ENCODE peak calls at places on chromosome 7, in nine cellular contexts. D is neuronal stem cell, T is endothelial cell of umbilical vein, P is HepG2, I is GM23248, F is mammary epithelial cell, J is HCT116, O is PC-9, V is IMR-90. A is an unnamed sample.

GRCh38 chr7:112074464-112074863 is 131.7 kb downstream of the DOCK4 start:
- DNase-seq in D (no peak), T (no peak), P (no peak), I (no peak), F (no peak), J (no peak), O (no peak), V (no peak), A (no peak)

GRCh38 chr7:143503261-143503660 is 25.6 kb downstream of the TAS2R41 start:
- DNase-seq in D (no peak), T (no peak), P (no peak), I (no peak), F (no peak), J (no peak), O (no peak), V (no peak), A (no peak)

GRCh38 chr7:144854839-144855424 is 19.1 kb upstream of the TPK1 start:
- DNase-seq in D (peak), T (peak), P (peak), I (peak), F (peak), J (peak), O (peak), V (no peak), A (peak)

GRCh38 chr7:82700739-82701138 is 257.2 kb upstream of the CACNA2D1 start:
- DNase-seq in D (no peak), T (no peak), P (no peak), I (no peak), F (no peak), J (no peak), O (no peak), V (no peak), A (no peak)

GRCh38 chr7:50807026-50807730 is 24.5 kb upstream of the GRB10 start:
- DNase-seq in D (no peak), T (no peak), P (no peak), I (peak), F (peak), J (no peak), O (no peak), V (no peak), A (peak)

GRCh38 chr7:1961776-1962276 is 270.9 kb downstream of the MAD1L1 start:
- DNase-seq in D (no peak), T (peak), P (no peak), I (peak), F (peak), J (peak), O (peak), V (peak), A (peak)

GRCh38 chr7:16051561-16052280 is 365.2 kb upstream of the MEOX2 start:
- DNase-seq in D (no peak), T (no peak), P (no peak), I (peak), F (no peak), J (no peak), O (no peak), V (peak), A (peak)

GRCh38 chr7:136874393-136875032 is 6.1 kb downstream of the CHRM2 start:
- DNase-seq in D (peak), T (peak), P (peak), I (peak), F (no peak), J (peak), O (no peak), V (peak), A (peak)

GRCh38 chr7:2814186-2814530 is 29.9 kb downstream of the GNA12 start:
- DNase-seq in D (no peak), T (no peak), P (no peak), I (no peak), F (no peak), J (no peak), O (peak), V (no peak), A (no peak)

GRCh38 chr7:154253810-154254209 is 201.6 kb downstream of the DPP6 start:
- DNase-seq in D (no peak), T (no peak), P (no peak), I (no peak), F (no peak), J (no peak), O (no peak), V (no peak), A (no peak)

GRCh38 chr7:22821702-22822485 is 755 bp downstream of the TOMM7 start:
- DNase-seq in D (no peak), T (peak), P (no peak), I (peak), F (peak), J (no peak), O (no peak), V (no peak), A (no peak)

GRCh38 chr7:159127691-159128642 is 16.7 kb downstream of the VIPR2 start:
- DNase-seq in D (no peak), T (no peak), P (no peak), I (no peak), F (no peak), J (no peak), O (no peak), V (no peak), A (no peak)

GRCh38 chr7:40199076-40199802 is 64.4 kb downstream of the SUGCT start:
- DNase-seq in D (no peak), T (peak), P (no peak), I (peak), F (peak), J (no peak), O (peak), V (peak), A (peak)

GRCh38 chr7:44072364-44073231 is 7.2 kb upstream of the PGAM2 start:
- DNase-seq in D (peak), T (peak), P (peak), I (peak), F (peak), J (peak), O (peak), V (peak), A (peak)

GRCh38 chr7:17440831-17441230 is 142.4 kb downstream of the AHR start:
- DNase-seq in D (no peak), T (no peak), P (no peak), I (no peak), F (no peak), J (no peak), O (no peak), V (no peak), A (no peak)

GRCh38 chr7:40219917-40220316 is 85.1 kb downstream of the SUGCT start:
- DNase-seq in D (no peak), T (no peak), P (no peak), I (peak), F (peak), J (no peak), O (no peak), V (peak), A (peak)

GRCh38 chr7:19470031-19470430 is 238.8 kb downstream of the POLR1F start:
- DNase-seq in D (no peak), T (no peak), P (no peak), I (no peak), F (no peak), J (no peak), O (no peak), V (peak), A (no peak)

GRCh38 chr7:151472644-151473380 is 32.9 kb upstream of the CRYGN start:
- DNase-seq in D (no peak), T (peak), P (no peak), I (no peak), F (peak), J (no peak), O (no peak), V (no peak), A (peak)

GRCh38 chr7:1993031-1993685 is 239.6 kb downstream of the MAD1L1 start:
- DNase-seq in D (no peak), T (no peak), P (no peak), I (no peak), F (no peak), J (no peak), O (no peak), V (no peak), A (no peak)

GRCh38 chr7:73721237-73721848 is 1.9 kb upstream of the STX1A start:
- DNase-seq in D (no peak), T (no peak), P (no peak), I (peak), F (no peak), J (no peak), O (no peak), V (no peak), A (no peak)

GRCh38 chr7:151408839-151409554 is 841 bp downstream of the WDR86 start:
- DNase-seq in D (no peak), T (no peak), P (peak), I (no peak), F (no peak), J (no peak), O (no peak), V (no peak), A (no peak)

GRCh38 chr7:139046143-139046542 is 10.3 kb upstream of the ZC3HAV1L start:
- DNase-seq in D (no peak), T (no peak), P (no peak), I (no peak), F (no peak), J (no peak), O (no peak), V (no peak), A (no peak)

GRCh38 chr7:83882551-83882950 is 233.6 kb upstream of the SEMA3E start:
- DNase-seq in D (no peak), T (no peak), P (no peak), I (no peak), F (peak), J (no peak), O (no peak), V (no peak), A (peak)

GRCh38 chr7:18294408-18294807 is 201.1 kb upstream of the HDAC9 start:
- DNase-seq in D (no peak), T (no peak), P (no peak), I (no peak), F (no peak), J (no peak), O (no peak), V (no peak), A (no peak)

GRCh38 chr7:69739906-69740545 is 141.8 kb downstream of the AUTS2 start:
- DNase-seq in D (no peak), T (no peak), P (no peak), I (peak), F (no peak), J (no peak), O (no peak), V (no peak), A (peak)

GRCh38 chr7:26620352-26620751 is 244.0 kb downstream of the SKAP2 start:
- DNase-seq in D (no peak), T (no peak), P (peak), I (no peak), F (no peak), J (peak), O (no peak), V (no peak), A (no peak)

GRCh38 chr7:25596443-25596842 is 368.2 kb upstream of the NPVF start:
- DNase-seq in D (no peak), T (no peak), P (no peak), I (no peak), F (no peak), J (no peak), O (no peak), V (no peak), A (no peak)

GRCh38 chr7:116327751-116328150 is 117.4 kb downstream of the TES start:
- DNase-seq in D (no peak), T (peak), P (no peak), I (peak), F (no peak), J (peak), O (no peak), V (peak), A (peak)

GRCh38 chr7:87628780-87629569 is 777 bp downstream of the RUNDC3B start:
- DNase-seq in D (no peak), T (peak), P (peak), I (peak), F (peak), J (peak), O (no peak), V (no peak), A (no peak)

GRCh38 chr7:1457949-1458675 is 1.2 kb downstream of the MICALL2 start:
- DNase-seq in D (no peak), T (no peak), P (peak), I (peak), F (no peak), J (no peak), O (no peak), V (no peak), A (no peak)

GRCh38 chr7:963236-964078 is 9.0 kb upstream of the ADAP1 start:
- DNase-seq in D (no peak), T (no peak), P (no peak), I (no peak), F (no peak), J (no peak), O (no peak), V (no peak), A (no peak)

GRCh38 chr7:11474902-11475585 is 357.0 kb downstream of the THSD7A start:
- DNase-seq in D (no peak), T (peak), P (no peak), I (no peak), F (no peak), J (no peak), O (no peak), V (no peak), A (no peak)

GRCh38 chr7:3482147-3482921 is 181.3 kb downstream of the SDK1 start:
- DNase-seq in D (peak), T (peak), P (peak), I (peak), F (peak), J (peak), O (no peak), V (peak), A (peak)

GRCh38 chr7:75814407-75814947 is 871 bp upstream of the CCL24 start:
- DNase-seq in D (no peak), T (no peak), P (no peak), I (peak), F (no peak), J (no peak), O (no peak), V (peak), A (peak)

GRCh38 chr7:16063241-16063640 is 358.1 kb downstream of the CRPPA start:
- DNase-seq in D (no peak), T (peak), P (no peak), I (no peak), F (no peak), J (no peak), O (no peak), V (no peak), A (no peak)

DNA sequence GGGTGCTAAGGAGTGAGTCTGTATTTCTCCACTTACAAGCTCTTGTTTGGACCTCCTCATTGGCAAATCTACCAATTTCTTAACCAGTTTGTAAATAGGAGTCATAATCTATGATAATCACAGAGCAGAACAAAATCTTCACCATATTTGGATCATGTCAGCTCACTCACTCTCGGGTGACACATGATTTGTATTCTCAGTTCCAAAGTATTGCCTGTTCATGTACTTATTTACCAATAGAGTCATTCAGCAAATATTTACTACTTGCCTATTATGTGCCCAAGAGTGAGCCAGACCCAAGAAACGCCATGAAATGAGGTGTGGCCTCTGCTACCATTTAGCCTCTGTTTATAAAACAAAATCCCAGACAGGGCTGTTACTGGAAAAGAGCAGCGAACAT is 114.8 kb downstream of the TSPAN12 start:
- DNase-seq in D (no peak), T (no peak), P (no peak), I (peak), F (no peak), J (no peak), O (no peak), V (no peak), A (no peak)
- H2AFZ ChIP-seq in D (peak), T (no peak), P (no peak), I (no peak), F (no peak), J (peak), O (peak), V (peak), A (no peak)

GRCh38 chr7:94250984-94251383 is 143.7 kb upstream of the COL1A2 start:
- DNase-seq in D (no peak), T (no peak), P (no peak), I (no peak), F (no peak), J (no peak), O (no peak), V (no peak), A (no peak)

GRCh38 chr7:94250124-94250523 is 144.6 kb upstream of the COL1A2 start:
- DNase-seq in D (no peak), T (no peak), P (no peak), I (no peak), F (no peak), J (no peak), O (no peak), V (no peak), A (peak)

GRCh38 chr7:94247970-94248369 is 146.7 kb upstream of the COL1A2 start:
- DNase-seq in D (no peak), T (no peak), P (no peak), I (no peak), F (no peak), J (no peak), O (no peak), V (no peak), A (no peak)

GRCh38 chr7:94252124-94252523 is 142.6 kb upstream of the COL1A2 start:
- DNase-seq in D (no peak), T (no peak), P (no peak), I (no peak), F (no peak), J (no peak), O (no peak), V (no peak), A (no peak)

DNA sequence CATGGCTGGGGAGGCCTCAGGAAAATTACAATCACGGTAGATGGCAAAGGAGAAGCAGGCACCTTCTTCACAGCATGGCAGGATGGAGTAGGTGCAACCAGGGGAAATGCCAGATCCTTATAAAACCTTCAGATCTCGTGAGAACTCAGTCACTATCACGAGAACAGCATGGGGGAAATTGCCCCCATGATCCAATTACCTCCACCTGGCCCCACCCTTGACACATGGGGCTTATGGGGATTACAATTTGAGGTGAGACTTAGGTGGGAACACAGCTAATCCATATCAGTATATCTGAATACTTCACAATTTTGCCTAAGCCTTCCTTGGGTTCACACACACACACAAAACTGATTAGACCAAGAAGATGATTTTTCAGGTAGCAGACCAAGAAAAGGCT is 145.1 kb upstream of the COL1A2 start:
- DNase-seq in D (no peak), T (no peak), P (no peak), I (no peak), F (no peak), J (no peak), O (no peak), V (no peak), A (no peak)
- H2AFZ ChIP-seq in D (no peak), T (no peak), P (no peak), I (no peak), F (no peak), J (no peak), O (no peak), V (no peak), A (no peak)

GRCh38 chr7:150362989-150363769 is 5.4 kb upstream of the REPIN1 start:
- DNase-seq in D (no peak), T (no peak), P (no peak), I (no peak), F (no peak), J (no peak), O (peak), V (no peak), A (no peak)
- H2AFZ ChIP-seq in D (peak), T (no peak), P (no peak), I (no peak), F (no peak), J (no peak), O (no peak), V (no peak), A (no peak)

GRCh38 chr7:5479133-5479745 is 55.6 kb upstream of the TNRC18 start:
- DNase-seq in D (no peak), T (no peak), P (no peak), I (no peak), F (no peak), J (no peak), O (no peak), V (peak), A (no peak)

GRCh38 chr7:5477723-5478531 is 54.3 kb upstream of the TNRC18 start:
- DNase-seq in D (no peak), T (peak), P (no peak), I (peak), F (no peak), J (no peak), O (no peak), V (no peak), A (no peak)

GRCh38 chr7:5479941-5480517 is 56.4 kb upstream of the TNRC18 start:
- DNase-seq in D (no peak), T (no peak), P (no peak), I (no peak), F (no peak), J (no peak), O (no peak), V (no peak), A (no peak)

GRCh38 chr7:5477126-5477525 is 53.5 kb upstream of the TNRC18 start:
- DNase-seq in D (no peak), T (no peak), P (no peak), I (no peak), F (no peak), J (no peak), O (no peak), V (no peak), A (no peak)

DNA sequence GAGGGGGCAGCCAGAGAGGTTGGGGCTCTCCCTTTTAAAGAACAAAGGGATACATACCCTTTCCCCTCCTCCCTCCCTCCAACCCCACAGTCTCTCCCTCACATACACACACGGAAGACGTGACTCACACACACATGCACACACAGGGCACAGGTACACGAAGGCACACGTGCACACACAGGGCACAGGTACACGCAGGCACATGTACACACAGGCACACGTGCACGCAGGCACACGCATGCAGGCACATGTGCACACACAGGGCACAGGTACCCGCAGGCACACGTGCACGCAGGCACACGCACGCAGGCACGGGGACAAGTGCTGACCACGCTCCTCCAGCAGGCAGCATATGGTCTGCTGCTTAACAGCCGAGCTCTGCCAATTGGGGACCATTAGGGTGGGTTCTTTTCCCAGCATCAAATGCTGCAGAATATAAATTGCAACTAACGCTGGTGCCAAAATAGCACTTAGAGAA is 55.0 kb upstream of the TNRC18 start:
- DNase-seq in D (no peak), T (no peak), P (no peak), I (no peak), F (no peak), J (no peak), O (no peak), V (no peak), A (no peak)
- H2AFZ ChIP-seq in D (peak), T (no peak), P (no peak), I (no peak), F (no peak), J (no peak), O (no peak), V (no peak), A (no peak)

DNA sequence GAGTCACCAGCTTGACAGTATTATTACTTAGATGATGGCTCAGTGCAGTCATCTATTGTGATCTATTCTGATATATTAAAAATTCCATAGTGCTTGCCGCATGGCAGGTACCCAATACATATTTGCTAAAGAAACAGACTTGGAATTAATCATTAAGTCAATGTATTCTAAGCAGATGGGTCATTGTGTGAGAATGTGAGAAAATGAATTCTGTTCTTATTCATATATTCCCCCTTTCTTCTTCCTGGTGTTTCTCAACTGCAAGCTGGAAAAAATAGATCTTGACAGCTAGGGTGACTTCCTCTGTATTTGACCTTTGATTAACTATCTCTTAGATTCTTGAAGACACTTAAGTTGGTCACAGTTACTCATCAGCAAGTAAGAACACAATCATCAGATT is 818.1 kb downstream of the MAGI2 start:
- DNase-seq in D (no peak), T (no peak), P (no peak), I (peak), F (no peak), J (no peak), O (no peak), V (peak), A (peak)
- H2AFZ ChIP-seq in D (no peak), T (no peak), P (no peak), I (no peak), F (no peak), J (no peak), O (no peak), V (no peak), A (no peak)

DNA sequence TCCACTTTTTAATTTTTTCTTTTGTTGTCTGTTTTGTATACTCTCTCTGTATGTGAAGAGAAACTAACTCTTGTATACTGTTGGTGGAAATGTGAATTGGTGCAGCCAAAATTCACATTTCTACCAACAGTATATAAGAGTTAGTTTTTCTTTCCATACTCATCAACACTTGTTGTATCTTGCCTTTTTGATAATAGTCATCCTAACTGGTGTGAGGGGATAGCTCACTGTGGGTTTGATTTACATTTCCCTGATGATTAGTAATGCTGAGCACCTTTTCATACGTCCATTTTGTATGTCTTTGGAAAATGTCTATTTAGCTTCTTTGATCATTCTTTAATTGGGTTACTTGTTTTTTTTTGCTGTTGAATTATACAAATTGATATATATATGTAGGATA is 375.5 kb upstream of the IGFBP3 start:
- DNase-seq in D (no peak), T (no peak), P (no peak), I (no peak), F (peak), J (no peak), O (no peak), V (no peak), A (no peak)
- H2AFZ ChIP-seq in D (no peak), T (no peak), P (no peak), I (no peak), F (peak), J (no peak), O (no peak), V (no peak), A (no peak)

A was measured in astrocyte.